ENCODE peak calls at places on chromosomes 2 and 18, in four cellular contexts. B, Y, D and E are unnamed samples. For H3K4me1, the result is how much of the 10 kb centered on the place peaks cover.

GRCh38 chr2:24365826-24366225 is 5.5 kb upstream of the ITSN2 start:
- DNase-seq in B (no peak), D (no peak), Y (no peak), E (no peak)

GRCh38 chr2:126658910-126659613 is 3.1 kb downstream of the GYPC start:
- DNase-seq in B (peak), D (peak), Y (no peak), E (peak)

GRCh38 chr2:68831688-68832087 is 39.5 kb downstream of the BMP10 start:
- DNase-seq in D (no peak), Y (no peak), B (no peak), E (no peak)

GRCh38 chr2:85439986-85440385 is 21.5 kb downstream of the SH2D6 start:
- DNase-seq in B (no peak), Y (no peak), D (no peak), E (no peak)

GRCh38 chr2:147646999-147647588 is 197.7 kb upstream of the ACVR2A start:
- DNase-seq in Y (no peak), B (no peak), D (no peak), E (no peak)

GRCh38 chr2:124120246-124120645 is 95.2 kb downstream of the CNTNAP5 start:
- DNase-seq in B (no peak), Y (no peak), D (no peak), E (no peak)

GRCh38 chr2:71684226-71685072 is 231.1 kb downstream of the DYSF start:
- DNase-seq in B (no peak), D (no peak), Y (no peak), E (no peak)

GRCh38 chr2:2694751-2695150 is 363.7 kb upstream of the MYT1L start:
- DNase-seq in Y (no peak), B (no peak), D (no peak), E (no peak)

GRCh38 chr2:120012771-120013568 is at the start of gene EPB41L5:
- DNase-seq in Y (peak), B (peak), D (peak), E (peak)

GRCh38 chr18:59096098-59096779 is 43.4 kb upstream of the SEC11C start:
- DNase-seq in Y (no peak), B (no peak), D (no peak), E (no peak)

GRCh38 chr2:11200651-11201050 is 45.4 kb downstream of the SLC66A3 start:
- DNase-seq in D (no peak), Y (no peak), B (no peak), E (no peak)

DNA sequence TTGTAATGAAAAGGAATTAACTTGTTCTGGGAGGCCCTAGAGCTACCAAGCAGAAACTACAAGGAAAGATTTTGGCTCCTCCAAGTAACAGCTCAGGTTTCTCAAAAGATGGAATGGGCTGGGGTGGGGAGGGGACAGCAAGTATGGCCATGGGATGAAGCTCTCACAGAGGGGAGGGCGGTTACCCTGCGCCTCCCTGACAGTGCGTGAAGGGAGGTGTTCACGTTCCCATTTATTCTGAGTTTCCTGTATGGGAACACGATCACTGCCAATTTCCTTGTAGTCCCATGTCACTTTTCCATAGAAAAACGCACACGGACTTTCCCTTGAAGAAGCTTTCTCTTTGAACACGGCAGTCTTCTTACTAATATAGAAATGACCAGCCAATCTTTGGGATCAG is 17.0 kb downstream of the CDC42EP3 start:
- DNase-seq in B (no peak), Y (no peak), D (no peak), E (no peak)
- TF ChIP-seq POLR2A in B (no peak), Y (no peak), D (no peak), E (no peak)

DNA sequence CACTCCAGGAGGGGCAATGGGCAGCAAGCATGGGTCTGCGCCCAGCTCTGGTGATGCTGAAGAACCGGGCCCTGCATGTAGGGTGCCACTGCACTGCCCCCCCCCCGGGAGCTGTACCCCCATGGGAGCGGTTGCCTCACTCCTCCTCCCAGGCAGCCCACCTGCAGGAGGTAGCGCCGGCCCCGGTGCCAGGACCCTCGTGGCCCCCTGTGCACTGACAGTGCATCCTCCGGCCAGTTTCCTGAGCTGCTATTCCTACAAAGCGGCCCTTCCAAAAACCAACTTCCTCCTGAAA is 109.4 kb downstream of the ZNF516 start:
- DNase-seq in B (no peak), Y (no peak), D (peak), E (no peak)
- H3K4me1 ChIP-seq in B (under half), Y (under half), D (under half), E (half or more)

GRCh38 chr18:5625076-5625475 is 81.3 kb upstream of the EPB41L3 start:
- DNase-seq in D (no peak), B (no peak), Y (no peak), E (no peak)

GRCh38 chr18:5620284-5620683 is 76.5 kb upstream of the EPB41L3 start:
- DNase-seq in B (no peak), D (no peak), Y (no peak), E (no peak)

GRCh38 chr18:5618037-5618688 is 74.4 kb upstream of the EPB41L3 start:
- DNase-seq in D (no peak), B (no peak), Y (no peak), E (no peak)

GRCh38 chr18:5622905-5623304 is 79.1 kb upstream of the EPB41L3 start:
- DNase-seq in D (no peak), Y (no peak), B (no peak), E (no peak)

DNA sequence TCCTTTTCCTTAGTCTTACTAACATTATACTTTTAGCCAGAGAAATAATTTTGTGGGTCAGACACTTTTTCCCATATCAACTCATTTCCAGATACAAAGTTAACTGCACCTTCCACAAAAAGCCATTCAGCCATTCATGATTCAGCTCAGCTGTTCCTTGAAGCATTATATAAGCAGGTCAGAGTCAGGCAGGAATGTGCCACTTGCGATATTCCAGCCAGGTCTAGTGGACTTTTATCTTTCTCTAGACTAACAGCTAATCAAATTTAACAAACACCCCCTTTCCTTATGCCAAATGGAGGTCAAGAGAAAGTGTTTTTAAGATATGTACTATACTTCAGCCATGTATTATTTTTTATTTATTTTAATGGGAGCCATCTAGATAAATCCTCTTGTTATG is 75.6 kb upstream of the EPB41L3 start:
- DNase-seq in Y (no peak), B (no peak), D (no peak), E (no peak)
- TF ChIP-seq POLR2A in Y (no peak), B (no peak), D (no peak), E (no peak)

DNA sequence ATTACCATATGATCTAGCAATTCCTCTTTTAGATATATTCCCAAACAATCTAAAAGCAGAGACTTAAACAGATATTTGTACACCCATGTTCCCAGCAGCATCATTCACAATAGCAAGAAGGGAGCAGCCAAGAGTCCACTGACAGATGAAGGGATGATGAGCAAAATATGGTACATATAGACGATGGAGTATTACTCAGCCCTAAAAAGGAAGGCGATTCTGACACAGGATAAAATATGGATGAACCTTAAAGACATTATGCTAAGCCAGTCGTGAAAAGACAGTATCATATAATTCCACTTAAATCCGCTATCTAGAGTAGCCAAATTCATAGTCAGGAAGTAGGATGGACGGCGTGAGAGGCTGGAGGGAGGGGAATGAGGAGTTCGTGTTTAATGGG is 20.4 kb downstream of the HS6ST1 start:
- DNase-seq in D (no peak), B (no peak), Y (no peak), E (no peak)
- H3K4me1 ChIP-seq in D (under half), B (under half), Y (under half), E (under half)

DNA sequence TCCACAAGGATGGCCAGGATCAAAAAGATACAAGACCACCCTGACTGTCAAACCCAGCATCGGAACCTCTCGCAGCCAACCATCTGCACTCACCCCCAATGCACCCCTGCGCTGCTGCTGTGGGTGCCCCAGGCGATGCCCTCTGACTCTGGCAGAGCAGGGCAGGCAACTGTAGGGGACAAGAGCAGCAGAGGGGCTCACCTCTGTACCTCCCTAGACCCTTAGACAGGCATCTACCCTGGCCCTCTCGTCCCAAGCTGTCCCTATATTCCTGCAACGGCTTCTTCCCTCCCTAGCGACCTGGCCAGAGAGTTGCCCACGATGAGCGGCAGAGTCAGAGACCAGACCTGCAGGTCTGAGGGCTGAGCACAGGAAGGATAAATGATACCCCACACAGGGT is 128.2 kb downstream of the HDAC4 start:
- DNase-seq in B (no peak), Y (no peak), D (no peak), E (no peak)
- TF ChIP-seq POLR2A in B (no peak), Y (no peak), D (no peak), E (no peak)

GRCh38 chr2:55105456-55105855 is 55.2 kb upstream of the RTN4 start:
- DNase-seq in Y (no peak), B (no peak), D (no peak), E (no peak)
- H3K4me1 ChIP-seq in Y (half or more), B (under half), D (under half), E (under half)

GRCh38 chr2:88658890-88659881 is 31.9 kb upstream of the EIF2AK3 start:
- DNase-seq in Y (no peak), B (peak), D (peak), E (no peak)
- TF ChIP-seq POLR2A in Y (no peak), B (no peak), D (no peak), E (no peak)